ENCODE peak calls at places on chromosomes 13 and 19, in seven cellular contexts. G, C, X, T, N, B and D are unnamed samples.
A peak's percentile ranks its signal among the peaks of the same experiment; 100 is the strongest.

GRCh38 chr19:17855333-17856152 is 4.2 kb upstream of the RPL18A start:
- DNase-seq in N (peak; percentile 76), X (peak; percentile 72), T (no peak), G (peak; percentile 87), C (peak; percentile 77), B (peak; percentile 86), D (peak; percentile 86)

GRCh38 chr19:47582320-47582909 is 9.5 kb upstream of the ZNF541 start:
- DNase-seq in T (peak; percentile 76), X (no peak), B (no peak), G (no peak), N (peak; percentile 46), C (no peak), D (no peak)

GRCh38 chr19:15195381-15195964 is 5.3 kb downstream of the NOTCH3 start:
- DNase-seq in G (peak; percentile 78), T (peak; percentile 29), X (peak; percentile 96), B (no peak), N (peak; percentile 83), C (peak; percentile 74), D (peak; percentile 66)

GRCh38 chr13:113374511-113375175 is 10.7 kb upstream of the GRTP1 start:
- DNase-seq in N (no peak), C (no peak), B (no peak), T (no peak), G (no peak), X (no peak), D (no peak)

GRCh38 chr13:110702591-110703526 is 3.1 kb downstream of the CARS2 start:
- DNase-seq in B (no peak), G (no peak), C (no peak), T (no peak), N (peak; percentile 17), X (peak; percentile 23), D (no peak)

GRCh38 chr19:4566402-4567051 is 7.0 kb upstream of the SEMA6B start:
- DNase-seq in X (no peak), B (no peak), N (no peak), G (no peak), C (no peak), T (no peak), D (no peak)

GRCh38 chr19:15025237-15025636 is 24.0 kb upstream of the CASP14 start:
- DNase-seq in N (peak; percentile 4), T (no peak), G (no peak), C (no peak), X (peak; percentile 2), B (no peak), D (peak; percentile 4)

GRCh38 chr19:41940443-41941409 is 12.5 kb upstream of the ERFL start:
- DNase-seq in N (no peak), B (no peak), C (no peak), G (no peak), X (no peak), T (no peak), D (no peak)

GRCh38 chr19:8307400-8307964 is 676 bp downstream of the CD320 start:
- DNase-seq in X (no peak), N (no peak), C (no peak), G (peak; percentile 24), B (no peak), T (no peak), D (no peak)

GRCh38 chr19:35736913-35737886 is 5.1 kb downstream of the IGFLR1 start:
- DNase-seq in B (no peak), G (no peak), N (no peak), C (no peak), T (no peak), X (peak; percentile 34), D (peak; percentile 34)

GRCh38 chr13:36131931-36132297 is 732 bp upstream of the DCLK1 start:
- DNase-seq in G (peak; percentile 81), N (peak; percentile 54), X (no peak), B (no peak), T (no peak), C (peak; percentile 68), D (no peak)

GRCh38 chr13:97460004-97460756 is 26.2 kb downstream of the RAP2A start:
- DNase-seq in X (no peak), T (no peak), G (no peak), N (peak; percentile 64), B (peak; percentile 55), C (no peak), D (no peak)

GRCh38 chr13:99266827-99267226 is 8.6 kb upstream of the GPR18 start:
- DNase-seq in G (no peak), C (no peak), X (no peak), N (no peak), B (no peak), T (no peak), D (no peak)

GRCh38 chr13:73914119-73914518 is 220.1 kb downstream of the KLF12 start:
- DNase-seq in N (peak; percentile 79), X (no peak), T (no peak), G (no peak), C (no peak), B (peak; percentile 10), D (no peak)

GRCh38 chr13:45119469-45119989 is 781 bp upstream of the GTF2F2 start:
- DNase-seq in G (no peak), T (no peak), N (peak; percentile 46), X (peak; percentile 32), B (peak; percentile 45), C (no peak), D (no peak)

GRCh38 chr13:112443191-112444000 is 67.2 kb downstream of the SPACA7 start:
- DNase-seq in N (no peak), T (no peak), C (no peak), X (no peak), B (no peak), G (no peak), D (peak; percentile 5)

GRCh38 chr19:23440207-23440606 is 44.9 kb upstream of the ZNF91 start:
- DNase-seq in G (no peak), B (no peak), X (no peak), N (no peak), T (no peak), C (no peak), D (no peak)

GRCh38 chr19:45498411-45499195 is at the start of gene PPM1N:
- DNase-seq in C (no peak), B (peak; percentile 60), G (no peak), N (peak; percentile 28), T (no peak), X (no peak), D (peak; percentile 27)

GRCh38 chr13:75223981-75224742 is 257.8 kb downstream of the TBC1D4 start:
- DNase-seq in B (no peak), G (no peak), C (no peak), X (peak; percentile 49), N (no peak), T (no peak), D (no peak)

GRCh38 chr13:98509271-98510155 is 67.4 kb downstream of the STK24 start:
- DNase-seq in N (peak; percentile 96), T (peak; percentile 78), C (peak; percentile 86), G (peak; percentile 68), B (no peak), X (peak; percentile 86), D (peak; percentile 24)

GRCh38 chr19:49590071-49590970 is 661 bp upstream of the PRR12 start:
- DNase-seq in B (peak; percentile 95), T (peak; percentile 78), X (peak; percentile 98), C (peak; percentile 94), N (peak; percentile 98), G (peak; percentile 97), D (peak; percentile 99)
- TF ChIP-seq CTCF in B (no peak), T (no peak), X (peak; percentile 29), C (no peak), N (no peak), G (no peak), D (no peak)

GRCh38 chr13:22499919-22500318 is 680.9 kb upstream of the SGCG start:
- DNase-seq in B (no peak), G (no peak), X (no peak), C (no peak), T (no peak), N (no peak), D (no peak)
- TF ChIP-seq CTCF in B (no peak), G (no peak), X (no peak), C (no peak), T (no peak), N (no peak), D (no peak)

DNA sequence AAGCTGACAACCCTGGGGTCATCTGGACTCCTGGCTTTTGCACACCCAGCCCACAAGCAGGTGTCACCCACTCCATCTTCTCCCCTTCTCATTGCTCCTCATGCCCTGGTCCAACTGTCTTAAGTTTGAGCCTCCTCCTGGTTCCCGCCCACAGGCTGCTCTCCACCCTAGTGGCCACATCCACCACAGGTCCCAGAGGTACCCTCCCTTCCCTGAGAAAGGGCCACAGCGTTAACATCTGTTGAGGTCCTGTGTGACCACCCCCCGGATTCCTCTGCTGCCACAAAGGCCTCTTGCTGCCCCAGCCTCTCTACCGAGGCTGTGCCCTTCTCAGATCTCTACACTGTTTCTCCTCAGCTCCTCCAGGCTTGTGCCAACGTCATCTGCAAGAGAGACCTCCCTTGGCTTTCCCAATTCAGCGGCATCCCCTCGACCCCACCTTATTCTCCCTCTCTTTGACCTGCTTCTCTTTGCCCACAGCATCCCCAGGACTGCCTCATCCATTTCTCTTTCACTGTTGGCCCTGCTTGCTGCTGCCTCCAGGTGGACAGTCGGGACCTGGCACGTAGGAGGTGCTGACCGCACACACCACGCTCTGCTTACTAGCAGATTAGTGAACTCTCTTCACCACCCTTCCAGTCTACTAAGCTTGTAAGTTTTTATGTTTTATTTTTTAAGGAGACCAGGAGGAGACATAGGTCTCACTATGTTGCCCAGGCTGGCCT is 33.3 kb downstream of the SUGP2 start:
- DNase-seq in C (no peak), N (peak; percentile 24), G (no peak), T (no peak), X (peak; percentile 30), B (no peak), D (peak; percentile 7)
- TF ChIP-seq CTCF in C (no peak), N (peak; percentile 40), G (no peak), T (peak; percentile 21), X (peak; percentile 33), B (no peak), D (no peak)

GRCh38 chr19:19997656-19998268 is 41.5 kb downstream of the ZNF682 start:
- DNase-seq in N (peak; percentile 6), B (no peak), C (no peak), G (no peak), X (peak; percentile 3), T (no peak), D (no peak)
- TF ChIP-seq CTCF in N (peak; percentile 60), B (no peak), C (peak; percentile 20), G (peak; percentile 73), X (peak; percentile 45), T (peak; percentile 57), D (no peak)

GRCh38 chr19:33644284-33644836 is 22.6 kb downstream of the CHST8 start:
- DNase-seq in T (no peak), B (no peak), N (no peak), G (no peak), C (no peak), X (no peak), D (no peak)

GRCh38 chr19:33649919-33650305 is 28.2 kb downstream of the CHST8 start:
- DNase-seq in G (no peak), T (no peak), X (no peak), B (no peak), N (no peak), C (no peak), D (no peak)

GRCh38 chr19:33641956-33642498 is 20.3 kb downstream of the CHST8 start:
- DNase-seq in T (no peak), B (no peak), X (no peak), G (no peak), N (no peak), C (no peak), D (no peak)

GRCh38 chr19:33647146-33647545 is 25.4 kb downstream of the CHST8 start:
- DNase-seq in N (no peak), X (no peak), G (no peak), B (no peak), C (no peak), T (no peak), D (no peak)

GRCh38 chr19:33646306-33646705 is 24.6 kb downstream of the CHST8 start:
- DNase-seq in T (no peak), G (no peak), C (no peak), N (no peak), B (no peak), X (no peak), D (no peak)
- TF ChIP-seq CTCF in T (no peak), G (no peak), C (no peak), N (no peak), B (no peak), X (no peak), D (no peak)